ENCODE peak calls at places on chromosome 19, in ten cellular contexts. X is activated CD4-positive, CD25-positive, alpha-beta regulatory T cell; E is iris pigment epithelial cell; Q is NCI-H1048; O is Peyer's patch; Y is ELF-1; D is choroid plexus epithelial cell; H is dermis blood vessel endothelial cell; A is NCI-H1092; V is pancreas. L is an unnamed sample.

GRCh38 chr19:3370214-3370720 is 3.9 kb downstream of the NFIC start:
- DNase-seq in X (no peak), E (no peak), Q (no peak), O (no peak), Y (no peak), D (peak), H (no peak), A (no peak), V (peak), L (no peak)

GRCh38 chr19:3336680-3337523 is 29.5 kb upstream of the NFIC start:
- DNase-seq in X (no peak), E (peak), Q (no peak), O (peak), Y (no peak), D (peak), H (no peak), A (peak), V (peak), L (no peak)

GRCh38 chr19:33771308-33772101 is 25.2 kb upstream of the KCTD15 start:
- DNase-seq in X (peak), E (peak), Q (peak), O (peak), Y (peak), D (peak), H (peak), A (peak), V (peak), L (peak)

GRCh38 chr19:2255982-2256685 is at the start of gene JSRP1:
- DNase-seq in X (no peak), E (no peak), Q (no peak), O (peak), Y (no peak), D (no peak), H (no peak), A (no peak), V (no peak), L (no peak)

GRCh38 chr19:1324792-1325567 is 39.3 kb downstream of the EFNA2 start:
- DNase-seq in X (no peak), E (peak), Q (no peak), O (peak), Y (peak), D (peak), H (peak), A (peak), V (no peak), L (no peak)

GRCh38 chr19:41872384-41872774 is 4.7 kb upstream of the CD79A start:
- DNase-seq in X (no peak), E (no peak), Q (no peak), O (no peak), Y (no peak), D (no peak), H (no peak), A (no peak), V (peak), L (no peak)

GRCh38 chr19:52673014-52673413 is 34.9 kb upstream of the ZNF83 start:
- DNase-seq in X (no peak), E (peak), Q (no peak), O (no peak), Y (no peak), D (peak), H (no peak), A (no peak), V (no peak), L (no peak)

GRCh38 chr19:38644719-38645118 is 2.7 kb upstream of the ACTN4 start:
- DNase-seq in X (no peak), E (no peak), Q (no peak), O (peak), Y (peak), D (no peak), H (no peak), A (no peak), V (no peak), L (no peak)

GRCh38 chr19:1266818-1267440 is 2.2 kb upstream of the CIRBP start:
- DNase-seq in X (peak), E (peak), Q (no peak), O (peak), Y (peak), D (peak), H (peak), A (no peak), V (peak), L (no peak)

GRCh38 chr19:38070573-38070972 is 153.4 kb downstream of the DPF1 start:
- DNase-seq in X (no peak), E (peak), Q (no peak), O (no peak), Y (no peak), D (peak), H (peak), A (no peak), V (no peak), L (no peak)

GRCh38 chr19:16945364-16945714 is 56.5 kb downstream of the F2RL3 start:
- DNase-seq in X (no peak), E (no peak), Q (no peak), O (no peak), Y (no peak), D (no peak), H (no peak), A (no peak), V (no peak), L (no peak)

GRCh38 chr19:48950159-48950558 is 4.5 kb upstream of the BAX start:
- DNase-seq in X (no peak), E (no peak), Q (no peak), O (no peak), Y (no peak), D (no peak), H (peak), A (no peak), V (no peak), L (no peak)

GRCh38 chr19:50361290-50362029 is 4.0 kb downstream of the NAPSA start:
- DNase-seq in X (no peak), E (no peak), Q (no peak), O (no peak), Y (peak), D (no peak), H (no peak), A (no peak), V (no peak), L (no peak)

GRCh38 chr19:7921955-7922840 is 2.1 kb downstream of the SNAPC2 start:
- DNase-seq in X (no peak), E (no peak), Q (no peak), O (no peak), Y (no peak), D (no peak), H (no peak), A (no peak), V (peak), L (no peak)

GRCh38 chr19:34282611-34283519 is 28.5 kb downstream of the GARRE1 start:
- DNase-seq in X (no peak), E (no peak), Q (no peak), O (no peak), Y (no peak), D (no peak), H (peak), A (no peak), V (no peak), L (no peak)

GRCh38 chr19:1648926-1649541 is 3.4 kb downstream of the TCF3 start:
- DNase-seq in X (no peak), E (no peak), Q (no peak), O (no peak), Y (no peak), D (no peak), H (no peak), A (no peak), V (no peak), L (no peak)

GRCh38 chr19:4952945-4953344 is 16.0 kb upstream of the KDM4B start:
- DNase-seq in X (no peak), E (no peak), Q (no peak), O (no peak), Y (no peak), D (no peak), H (no peak), A (no peak), V (no peak), L (no peak)

GRCh38 chr19:7419777-7420439 is 68.9 kb downstream of the PEX11G start:
- DNase-seq in X (no peak), E (no peak), Q (no peak), O (no peak), Y (no peak), D (no peak), H (no peak), A (no peak), V (no peak), L (no peak)

GRCh38 chr19:43634877-43635560 is 4.6 kb downstream of the CADM4 start:
- DNase-seq in X (no peak), E (peak), Q (no peak), O (no peak), Y (peak), D (peak), H (no peak), A (no peak), V (no peak), L (no peak)

GRCh38 chr19:48506138-48506733 is 5.4 kb downstream of the LMTK3 start:
- DNase-seq in X (no peak), E (peak), Q (no peak), O (no peak), Y (peak), D (peak), H (peak), A (no peak), V (no peak), L (peak)

GRCh38 chr19:1675633-1676350 is 23.4 kb upstream of the TCF3 start:
- DNase-seq in X (no peak), E (no peak), Q (no peak), O (peak), Y (no peak), D (no peak), H (no peak), A (no peak), V (peak), L (no peak)

GRCh38 chr19:16030964-16031871 is 45.1 kb upstream of the TPM4 start:
- DNase-seq in X (no peak), E (no peak), Q (no peak), O (no peak), Y (no peak), D (no peak), H (no peak), A (no peak), V (no peak), L (no peak)

GRCh38 chr19:55647732-55648656 is at the start of gene CCDC106:
- DNase-seq in X (no peak), E (peak), Q (peak), O (peak), Y (peak), D (peak), H (peak), A (peak), V (peak), L (peak)

GRCh38 chr19:47479701-47480503 is 4.1 kb downstream of the KPTN start:
- DNase-seq in X (no peak), E (peak), Q (no peak), O (no peak), Y (peak), D (peak), H (peak), A (no peak), V (no peak), L (peak)

GRCh38 chr19:41531438-41532311 is 44.3 kb upstream of the CEACAM21 start:
- DNase-seq in X (peak), E (peak), Q (no peak), O (no peak), Y (no peak), D (peak), H (peak), A (no peak), V (peak), L (no peak)

GRCh38 chr19:40530091-40530901 is 46.4 kb upstream of the SHKBP1 start:
- DNase-seq in X (no peak), E (no peak), Q (no peak), O (no peak), Y (no peak), D (no peak), H (no peak), A (peak), V (peak), L (peak)

GRCh38 chr19:18385675-18386542 is at the start of gene GDF15:
- DNase-seq in X (peak), E (peak), Q (no peak), O (peak), Y (peak), D (peak), H (peak), A (no peak), V (peak), L (no peak)

L was measured in NCI-H748 treated with DMSO at 0.1 percent for 48 hours.